ENCODE peak calls at places on chromosome 10, in five cellular contexts. K is A549, X is SK-N-SH, Z is GM12878, A is K562. L is an unnamed sample.
A peak's percentile ranks its signal among the peaks of the same experiment; 100 is the strongest.

GRCh38 chr10:16049775-16050174 is 189.5 kb upstream of the MINDY3 start:
- DNase-seq in A (peak; percentile 4), K (no peak), Z (no peak), X (no peak), L (no peak)

GRCh38 chr10:86113044-86113443 is 253.6 kb downstream of the GRID1 start:
- DNase-seq in Z (no peak), A (no peak), K (no peak), X (no peak), L (no peak)

GRCh38 chr10:6239213-6239991 is 36.7 kb downstream of the PFKFB3 start:
- DNase-seq in X (peak; percentile 88), Z (peak; percentile 12), A (peak; percentile 87), K (peak; percentile 98), L (peak; percentile 99)

GRCh38 chr10:20768849-20769248 is 128.3 kb downstream of the NEBL start:
- DNase-seq in X (peak; percentile 4), A (no peak), K (no peak), Z (no peak), L (no peak)

GRCh38 chr10:51321968-51322367 is 247.7 kb downstream of the PRKG1 start:
- DNase-seq in Z (no peak), A (no peak), X (peak; percentile 13), K (no peak), L (peak; percentile 57)

GRCh38 chr10:129136866-129137415 is 330.1 kb upstream of the MGMT start:
- DNase-seq in X (no peak), Z (no peak), A (no peak), K (no peak), L (no peak)

GRCh38 chr10:69093933-69094332 is 6.0 kb downstream of the SRGN start:
- DNase-seq in X (no peak), Z (no peak), K (no peak), A (no peak), L (peak; percentile 33)

GRCh38 chr10:124568339-124568738 is 106.7 kb downstream of the LHPP start:
- DNase-seq in Z (no peak), K (no peak), A (no peak), X (no peak), L (no peak)

GRCh38 chr10:48389272-48389671 is 82.8 kb downstream of the MAPK8 start:
- DNase-seq in A (peak; percentile 33), K (no peak), X (no peak), Z (no peak), L (no peak)

GRCh38 chr10:69636273-69636575 is 6.2 kb downstream of the FAM241B start:
- DNase-seq in X (no peak), Z (no peak), A (no peak), K (no peak), L (no peak)

GRCh38 chr10:61342817-61343572 is 110.2 kb downstream of the TMEM26 start:
- DNase-seq in Z (no peak), K (no peak), X (no peak), A (no peak), L (no peak)

GRCh38 chr10:86446987-86447386 is 74.6 kb downstream of the WAPL start:
- DNase-seq in Z (no peak), A (no peak), X (no peak), K (no peak), L (peak; percentile 43)

GRCh38 chr10:60189861-60190475 is 199.7 kb downstream of the ANK3 start:
- DNase-seq in Z (no peak), A (no peak), X (no peak), K (no peak), L (no peak)

GRCh38 chr10:132466520-132467463 is 69.8 kb downstream of the PWWP2B start:
- DNase-seq in K (no peak), A (no peak), Z (no peak), X (no peak), L (no peak)

GRCh38 chr10:125661942-125662515 is 20.9 kb downstream of the TEX36 start:
- DNase-seq in Z (no peak), A (peak; percentile 58), X (no peak), K (no peak), L (peak; percentile 55)

GRCh38 chr10:61904711-61905445 is 3.4 kb downstream of the ARID5B start:
- DNase-seq in Z (peak; percentile 75), A (peak; percentile 46), K (peak; percentile 55), X (peak; percentile 73), L (peak; percentile 80)

GRCh38 chr10:32446701-32447406 is 914 bp downstream of the CCDC7 start:
- DNase-seq in A (peak; percentile 24), K (peak; percentile 5), X (peak; percentile 35), Z (peak; percentile 9), L (peak; percentile 22)

GRCh38 chr10:126315471-126316177 is 72.7 kb downstream of the ADAM12 start:
- DNase-seq in X (no peak), Z (no peak), K (no peak), A (no peak), L (peak; percentile 83)

GRCh38 chr10:6748981-6749630 is 169.0 kb upstream of the PRKCQ start:
- DNase-seq in A (no peak), K (no peak), Z (no peak), X (no peak), L (peak; percentile 79)

GRCh38 chr10:104642311-104643022 is 1.4 kb downstream of the SORCS3 start:
- DNase-seq in K (peak; percentile 46), X (peak; percentile 88), Z (no peak), A (peak; percentile 7), L (no peak)

DNA sequence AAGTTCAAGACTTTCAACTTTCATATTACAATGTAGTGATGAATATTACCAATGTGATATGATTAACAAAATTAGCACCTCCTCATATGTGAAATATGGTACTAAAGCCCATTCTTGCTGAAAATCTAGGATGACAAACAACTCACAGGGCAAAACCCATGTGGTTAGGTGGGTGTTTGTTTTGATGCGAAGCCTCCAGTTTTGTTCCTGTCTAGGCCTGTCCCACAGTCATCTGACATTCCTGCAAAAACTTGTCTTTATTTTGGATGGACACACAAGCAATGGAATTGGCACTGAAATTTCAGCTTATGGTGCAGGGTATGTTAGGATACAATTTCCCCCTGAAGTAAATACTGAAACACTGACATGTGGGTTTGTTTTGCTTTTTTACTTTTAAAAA is 95.3 kb downstream of the PARD3 start:
- DNase-seq in Z (no peak), K (no peak), X (no peak), A (no peak), L (no peak)
- TF ChIP-seq RCOR1 in Z (no peak), K (no peak), X (no peak), A (no peak), L (no peak)

GRCh38 chr10:102681696-102682095 is 32.5 kb downstream of the ARL3 start:
- DNase-seq in X (no peak), K (no peak), Z (no peak), A (no peak), L (no peak)

GRCh38 chr10:102676916-102677315 is 32.6 kb downstream of the TRIM8 start:
- DNase-seq in Z (no peak), X (no peak), A (no peak), K (no peak), L (no peak)

GRCh38 chr10:102677736-102678354 is 33.6 kb downstream of the TRIM8 start:
- DNase-seq in Z (no peak), X (no peak), K (no peak), A (no peak), L (no peak)

GRCh38 chr10:102675887-102676616 is 31.8 kb downstream of the TRIM8 start:
- DNase-seq in X (no peak), Z (no peak), K (no peak), A (no peak), L (peak; percentile 98)

GRCh38 chr10:102678842-102679289 is 34.6 kb downstream of the TRIM8 start:
- DNase-seq in A (peak; percentile 71), Z (no peak), X (peak; percentile 81), K (peak; percentile 74), L (peak; percentile 52)
- TF ChIP-seq RCOR1 in A (no peak), Z (no peak), X (no peak), K (no peak), L (no peak)

GRCh38 chr10:95235676-95236067 is 41.6 kb downstream of the ACSM6 start:
- DNase-seq in A (no peak), K (no peak), X (no peak), Z (no peak), L (no peak)

GRCh38 chr10:95236068-95236903 is 42.2 kb downstream of the ACSM6 start:
- DNase-seq in Z (peak; percentile 90), A (no peak), K (no peak), X (no peak), L (peak; percentile 81)

GRCh38 chr10:95234951-95235350 is 40.9 kb downstream of the ACSM6 start:
- DNase-seq in X (no peak), A (no peak), K (no peak), Z (no peak), L (no peak)

GRCh38 chr10:95240811-95241210 is 46.8 kb downstream of the ACSM6 start:
- DNase-seq in X (no peak), K (no peak), A (no peak), Z (no peak), L (no peak)

DNA sequence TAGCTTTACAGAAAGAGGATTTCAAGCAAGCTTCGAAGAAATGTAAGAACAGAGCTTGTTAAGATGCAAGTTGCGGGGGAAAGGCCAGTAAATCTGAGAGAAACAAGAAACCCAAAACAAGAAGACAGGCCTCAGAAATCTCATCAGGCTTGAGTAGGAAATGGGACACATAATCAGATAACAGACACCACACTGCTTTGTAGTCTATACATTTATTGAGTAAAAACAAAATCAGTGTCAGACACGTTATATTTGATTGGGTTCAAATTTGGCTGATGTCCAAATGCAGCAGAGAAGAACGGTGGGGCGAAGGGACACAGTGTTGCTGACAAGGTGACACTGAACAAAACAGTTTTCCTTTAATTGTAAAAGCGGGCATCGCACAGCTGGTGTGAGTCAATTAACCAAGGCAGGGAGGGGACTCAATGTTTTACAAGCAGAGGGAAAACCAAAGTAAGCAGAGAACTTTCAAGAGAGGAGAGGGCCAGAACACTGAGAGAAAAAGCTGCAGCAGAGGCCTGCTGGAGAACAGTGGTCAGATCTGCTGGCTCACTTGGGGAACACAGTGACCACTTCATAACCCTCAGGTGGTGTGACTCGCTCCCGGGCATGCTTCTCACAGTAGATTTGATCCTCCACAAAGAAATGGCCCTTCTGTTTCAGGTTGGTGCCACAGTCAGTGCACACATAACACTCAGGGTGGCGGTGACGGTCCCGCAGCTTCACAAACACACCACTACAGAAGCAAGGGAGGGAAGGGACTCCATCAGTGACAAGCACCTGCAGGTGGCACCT is 43.5 kb downstream of the ACSM6 start:
- DNase-seq in K (no peak), A (no peak), Z (no peak), X (no peak), L (peak; percentile 60)
- TF ChIP-seq RCOR1 in K (no peak), A (no peak), Z (no peak), X (no peak), L (no peak)

GRCh38 chr10:43969506-43969905 is 320.8 kb upstream of the ZNF32 start:
- DNase-seq in A (no peak), K (no peak), Z (no peak), X (no peak), L (no peak)
- TF ChIP-seq RCOR1 in A (no peak), K (no peak), Z (no peak), X (no peak), L (no peak)